ENCODE peak calls at places on chromosomes 1 and 21, in four cellular contexts. W is hepatocyte, Z is IMR-90, S is left ventricle myocardium inferior. T is an unnamed sample.
A peak's percentile ranks its signal among the peaks of the same experiment; 100 is the strongest.

GRCh38 chr1:9459784-9460407 is 79.4 kb upstream of the SLC25A33 start:
- DNase-seq in W (no peak), Z (no peak), S (no peak), T (no peak)

GRCh38 chr1:77796695-77797405 is 17.4 kb downstream of the MIGA1 start:
- DNase-seq in W (no peak), Z (no peak), S (no peak), T (no peak)

GRCh38 chr1:235659186-235659771 is 9.7 kb upstream of the GNG4 start:
- DNase-seq in W (no peak), Z (no peak), S (no peak), T (no peak)

GRCh38 chr1:198932351-198932991 is 293.6 kb downstream of the PTPRC start:
- DNase-seq in W (no peak), Z (peak; percentile 75), S (no peak), T (no peak)

GRCh38 chr21:21137986-21138385 is 139.8 kb downstream of the NCAM2 start:
- DNase-seq in W (no peak), Z (peak; percentile 74), S (no peak), T (no peak)

GRCh38 chr1:61254629-61255323 is 172.4 kb downstream of the NFIA start:
- DNase-seq in W (peak; percentile 45), Z (peak; percentile 18), S (no peak), T (no peak)

GRCh38 chr1:209534496-209535250 is 48.8 kb upstream of the CAMK1G start:
- DNase-seq in W (no peak), Z (no peak), S (no peak), T (no peak)

GRCh38 chr21:41453761-41454160 is 27.7 kb downstream of the MX1 start:
- DNase-seq in W (no peak), Z (no peak), S (no peak), T (no peak)

GRCh38 chr1:221431068-221431651 is 310.7 kb downstream of the DUSP10 start:
- DNase-seq in W (no peak), Z (peak; percentile 40), S (no peak), T (no peak)

GRCh38 chr1:175784826-175785225 is 41.4 kb upstream of the TNR start:
- DNase-seq in W (no peak), Z (no peak), S (no peak), T (no peak)

GRCh38 chr1:220527279-220528048 is 472 bp upstream of the MARK1 start:
- DNase-seq in W (peak; percentile 28), Z (no peak), S (peak; percentile 48), T (peak; percentile 37)

GRCh38 chr1:22236151-22236550 is 93.3 kb upstream of the WNT4 start:
- DNase-seq in W (no peak), Z (no peak), S (no peak), T (no peak)

GRCh38 chr1:42937141-42937696 is 21.4 kb downstream of the SLC2A1 start:
- DNase-seq in W (no peak), Z (peak; percentile 85), S (no peak), T (no peak)

GRCh38 chr1:197736689-197737088 is 38.6 kb downstream of the DENND1B start:
- DNase-seq in W (no peak), Z (peak; percentile 60), S (no peak), T (no peak)

GRCh38 chr1:200346744-200347143 is 63.1 kb downstream of the ZNF281 start:
- DNase-seq in W (no peak), Z (peak; percentile 63), S (no peak), T (no peak)

GRCh38 chr1:156766288-156767100 is 841 bp upstream of the PRCC start:
- DNase-seq in W (peak; percentile 41), Z (no peak), S (no peak), T (no peak)

GRCh38 chr1:77473690-77474089 is 191.9 kb downstream of the AK5 start:
- DNase-seq in W (no peak), Z (peak; percentile 93), S (no peak), T (no peak)

GRCh38 chr1:200670215-200671118 is 760 bp upstream of the DDX59 start:
- DNase-seq in W (peak; percentile 59), Z (peak; percentile 65), S (no peak), T (peak; percentile 61)

GRCh38 chr1:176857632-176858031 is 306.9 kb downstream of the ASTN1 start:
- DNase-seq in W (no peak), Z (no peak), S (no peak), T (no peak)

GRCh38 chr1:213362598-213362997 is 311.6 kb downstream of the RPS6KC1 start:
- DNase-seq in W (no peak), Z (no peak), S (no peak), T (no peak)

GRCh38 chr1:109112056-109112651 is 1.8 kb upstream of the ELAPOR1 start:
- DNase-seq in W (no peak), Z (peak; percentile 41), S (no peak), T (no peak)

GRCh38 chr1:27598288-27598687 is 5.7 kb downstream of the AHDC1 start:
- DNase-seq in W (no peak), Z (no peak), S (peak; percentile 71), T (peak; percentile 88)

GRCh38 chr1:61536174-61536573 is 188.8 kb downstream of the TM2D1 start:
- DNase-seq in W (no peak), Z (no peak), S (no peak), T (no peak)

GRCh38 chr1:1199141-1199960 is 7.0 kb downstream of the TNFRSF18 start:
- DNase-seq in W (no peak), Z (no peak), S (peak; percentile 11), T (peak; percentile 46)

GRCh38 chr21:26965567-26966359 is 1.1 kb downstream of the ADAMTS5 start:
- DNase-seq in W (peak; percentile 51), Z (peak; percentile 12), S (peak; percentile 65), T (peak; percentile 75)

GRCh38 chr1:115946116-115946515 is 30.2 kb upstream of the SLC22A15 start:
- DNase-seq in W (no peak), Z (no peak), S (no peak), T (no peak)

GRCh38 chr1:5599541-5599940 is 392.7 kb downstream of the NPHP4 start:
- DNase-seq in W (no peak), Z (no peak), S (no peak), T (no peak)

GRCh38 chr21:38243732-38244406 is 12.9 kb upstream of the KCNJ15 start:
- DNase-seq in W (no peak), Z (no peak), S (no peak), T (no peak)

GRCh38 chr21:33949516-33950424 is 34.2 kb upstream of the ATP5PO start:
- DNase-seq in W (no peak), Z (no peak), S (no peak), T (no peak)

GRCh38 chr1:75136158-75136815 is 2.1 kb downstream of the LHX8 start:
- DNase-seq in W (peak; percentile 62), Z (no peak), S (no peak), T (no peak)

GRCh38 chr1:48687271-48688045 is 89.2 kb downstream of the BEND5 start:
- DNase-seq in W (no peak), Z (no peak), S (no peak), T (no peak)

GRCh38 chr1:41473738-41474362 is 10.6 kb downstream of the EDN2 start:
- DNase-seq in W (no peak), Z (no peak), S (no peak), T (no peak)

GRCh38 chr1:2174348-2175054 is 20.1 kb downstream of the FAAP20 start:
- DNase-seq in W (peak; percentile 79), Z (peak; percentile 54), S (peak; percentile 57), T (peak; percentile 80)

GRCh38 chr1:14413809-14414208 is 184.7 kb upstream of the KAZN start:
- DNase-seq in W (no peak), Z (peak; percentile 62), S (no peak), T (no peak)

GRCh38 chr1:117059678-117060440 is at the start of gene TTF2:
- DNase-seq in W (peak; percentile 98), Z (peak; percentile 98), S (peak; percentile 88), T (peak; percentile 90)

GRCh38 chr1:125066385-125066784 is 3881.6 kb downstream of the SRGAP2C start:
- DNase-seq in W (no peak), Z (no peak), S (no peak), T (no peak)
- H3K9me3 ChIP-seq in W (no peaks in the 10 kb centered on the region), Z (peaks cover 23% of the 10 kb centered on the region), S (peaks cover 56% of the 10 kb centered on the region), T (no peaks in the 10 kb centered on the region)

GRCh38 chr1:84165566-84165965 is 21.5 kb downstream of the PRKACB start:
- DNase-seq in W (no peak), Z (no peak), S (no peak), T (no peak)

GRCh38 chr1:84164156-84164555 is 20.1 kb downstream of the PRKACB start:
- DNase-seq in W (no peak), Z (no peak), S (no peak), T (no peak)

GRCh38 chr1:84163123-84164038 is 19.3 kb downstream of the PRKACB start:
- DNase-seq in W (no peak), Z (no peak), S (no peak), T (no peak)

GRCh38 chr1:84166797-84167196 is 22.7 kb downstream of the PRKACB start:
- DNase-seq in W (no peak), Z (no peak), S (no peak), T (no peak)

GRCh38 chr1:84164567-84165021 is 20.5 kb downstream of the PRKACB start:
- DNase-seq in W (no peak), Z (no peak), S (no peak), T (no peak)
- H3K4me3 ChIP-seq in W (no peak overlapping the region), Z (no peak overlapping the region), S (peak overlapping the region; percentile 30), T (peak overlapping the region; percentile 35)

GRCh38 chr1:33089457-33089856 is 8.5 kb downstream of the AZIN2 start:
- DNase-seq in W (no peak), Z (no peak), S (no peak), T (no peak)

GRCh38 chr1:33087677-33088076 is 6.7 kb downstream of the AZIN2 start:
- DNase-seq in W (no peak), Z (no peak), S (no peak), T (no peak)

GRCh38 chr1:33085332-33085731 is 4.4 kb downstream of the AZIN2 start:
- DNase-seq in W (no peak), Z (no peak), S (no peak), T (no peak)

GRCh38 chr1:33086384-33086850 is 5.5 kb downstream of the AZIN2 start:
- DNase-seq in W (peak; percentile 85), Z (peak; percentile 78), S (peak; percentile 74), T (peak; percentile 92)

DNA sequence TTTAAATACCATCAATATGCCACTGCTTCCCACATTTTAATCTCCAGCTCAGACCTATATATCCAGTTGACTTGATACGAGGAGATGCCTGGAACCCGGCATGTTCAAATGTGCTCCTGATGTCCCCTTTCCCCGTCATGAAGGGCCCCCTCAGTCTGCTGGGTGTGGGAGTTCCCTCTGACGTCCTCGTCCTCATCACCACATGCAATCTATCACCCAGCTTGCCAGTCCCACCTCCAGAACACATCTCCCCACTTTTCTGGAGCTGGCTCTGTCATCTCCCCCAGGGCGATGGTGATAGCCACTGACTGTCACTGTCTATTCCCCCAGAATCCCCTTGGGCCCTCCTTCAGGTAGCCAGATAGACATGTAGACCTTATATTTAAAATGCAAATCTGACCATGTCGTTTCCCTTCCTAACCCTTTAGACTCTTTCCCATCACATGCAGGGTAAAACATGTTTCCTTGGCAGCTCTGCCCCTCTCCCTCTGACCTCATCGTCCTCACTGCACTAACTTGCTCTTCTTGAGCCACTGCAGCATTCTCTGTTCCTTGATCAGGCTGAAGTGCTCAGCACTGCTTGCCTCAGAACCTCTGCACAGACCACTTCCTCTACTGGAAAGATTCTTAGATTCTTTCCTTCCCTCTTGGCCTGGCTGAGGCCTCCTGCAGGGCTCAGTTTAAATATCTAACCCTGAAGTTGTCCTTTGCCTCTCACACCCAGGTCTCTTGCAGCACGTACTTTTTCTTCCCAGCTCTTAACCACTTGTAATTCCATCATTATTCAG is 7.4 kb downstream of the AZIN2 start:
- DNase-seq in W (no peak), Z (peak; percentile 34), S (no peak), T (no peak)
- H3K27ac ChIP-seq in W (no peak overlapping the region), Z (peak overlapping the region; percentile 6), S (no peak overlapping the region), T (no peak overlapping the region)

GRCh38 chr1:207781312-207781711 is 29.5 kb downstream of the CD46 start:
- DNase-seq in W (no peak), Z (no peak), S (no peak), T (no peak)
- H3K9me3 ChIP-seq in W (no peaks in the 10 kb centered on the region), Z (no peaks in the 10 kb centered on the region), S (peaks cover 15% of the 10 kb centered on the region), T (no peaks in the 10 kb centered on the region)

GRCh38 chr1:88145752-88146151 is 538.3 kb upstream of the PKN2 start:
- DNase-seq in W (peak; percentile 6), Z (peak; percentile 10), S (no peak), T (no peak)
- H3K4me3 ChIP-seq in W (no peak overlapping the region), Z (no peak overlapping the region), S (no peak overlapping the region), T (no peak overlapping the region)

T was measured in right cardiac atrium.